ENCODE peak calls at places on chromosomes 13 and 19, in seven cellular contexts. T, M, P, O, J, X and W are unnamed samples.

GRCh38 chr13:112968380-112968909 is 569 bp upstream of the MCF2L start:
- DNase-seq in T (no peak), M (peak), P (no peak), O (peak), J (peak), X (peak), W (no peak)

GRCh38 chr19:58518261-58519086 is 1.1 kb downstream of the ZBTB45 start:
- DNase-seq in T (no peak), M (no peak), P (no peak), O (no peak), J (no peak), X (no peak), W (no peak)

GRCh38 chr19:57812201-57812600 is 2.5 kb downstream of the ZNF552 start:
- DNase-seq in T (no peak), M (no peak), P (no peak), O (no peak), J (no peak), X (no peak), W (no peak)

GRCh38 chr13:43804461-43805070 is 17.8 kb upstream of the ENOX1 start:
- DNase-seq in T (peak), M (no peak), P (peak), O (no peak), J (peak), X (no peak), W (peak)

GRCh38 chr13:111177081-111177711 is 62.1 kb downstream of the ARHGEF7 start:
- DNase-seq in T (peak), M (no peak), P (no peak), O (peak), J (no peak), X (peak), W (peak)

GRCh38 chr19:52601025-52601973 is 31.2 kb downstream of the ZNF701 start:
- DNase-seq in T (peak), M (peak), P (peak), O (peak), J (peak), X (peak), W (peak)

GRCh38 chr13:67742478-67742877 is 512.3 kb upstream of the PCDH9 start:
- DNase-seq in T (no peak), M (no peak), P (no peak), O (no peak), J (no peak), X (no peak), W (no peak)

GRCh38 chr13:47661076-47661475 is 340.0 kb downstream of the SUCLA2 start:
- DNase-seq in T (peak), M (no peak), P (no peak), O (no peak), J (no peak), X (no peak), W (peak)

DNA sequence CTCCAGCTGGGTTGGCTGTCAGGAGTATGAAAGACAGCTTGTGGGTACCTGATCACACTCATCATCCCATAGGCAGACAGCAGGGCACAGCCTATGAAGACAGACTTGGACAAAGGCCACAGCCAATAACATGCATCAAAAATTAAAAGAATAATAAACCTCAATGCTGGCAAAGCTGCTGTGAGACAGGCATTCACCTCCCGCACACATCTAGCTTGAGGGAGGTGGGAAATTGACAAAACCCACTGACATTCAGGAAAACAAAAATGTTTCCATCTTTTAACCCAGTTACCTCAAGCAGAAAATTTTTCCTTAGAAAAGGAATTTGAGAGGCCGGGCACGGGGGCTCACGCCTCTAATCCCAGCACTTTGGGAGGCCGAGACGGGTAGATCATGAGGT is 14.4 kb downstream of the IL12RB1 start:
- DNase-seq in T (no peak), M (no peak), P (no peak), O (no peak), J (no peak), X (no peak), W (no peak)
- TF ChIP-seq CTCF in T (no peak), M (no peak), P (no peak), O (no peak), J (no peak), X (no peak), W (no peak)

DNA sequence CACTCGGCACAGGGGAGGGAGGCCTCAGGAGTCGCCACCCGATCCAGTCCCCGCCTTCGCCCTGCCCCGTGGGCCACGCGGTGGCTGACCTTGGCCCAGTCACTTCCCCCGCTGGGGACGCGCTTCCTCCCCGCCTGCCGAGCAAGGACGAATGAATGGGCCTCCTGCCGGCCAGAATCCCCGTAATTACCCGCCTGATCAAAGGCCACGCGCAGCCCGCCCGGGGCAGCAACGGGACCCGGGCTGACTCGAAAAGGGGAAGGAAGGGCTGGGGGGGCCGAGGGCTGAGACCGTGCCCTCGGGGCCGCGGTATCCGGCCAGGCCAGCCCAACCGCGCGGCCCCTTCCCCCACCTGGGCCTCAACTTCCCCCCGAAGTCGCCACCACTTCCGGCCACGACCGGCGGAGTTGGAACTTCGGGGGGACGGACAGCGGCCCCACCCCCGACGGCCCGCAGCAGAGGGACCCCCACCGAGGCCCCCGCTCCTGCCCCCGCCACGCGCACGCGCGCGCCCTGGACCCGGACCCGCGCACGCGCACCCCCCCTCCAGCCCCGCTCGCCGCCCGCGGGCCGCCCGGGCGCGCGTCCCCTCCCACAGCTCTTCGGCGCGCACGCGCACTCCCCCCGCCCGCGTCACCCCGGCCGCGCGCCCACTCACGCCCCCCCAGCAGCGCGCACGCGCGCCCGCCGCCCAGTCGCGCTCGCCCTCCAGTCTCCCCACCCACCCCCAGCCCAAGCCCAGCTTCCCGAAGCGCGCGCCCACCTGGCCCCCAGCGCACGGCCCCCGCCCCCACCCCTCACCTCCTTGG is 520 bp downstream of the ZNF787 start:
- DNase-seq in T (peak), M (peak), P (peak), O (no peak), J (peak), X (peak), W (peak)
- TF ChIP-seq CTCF in T (no peak), M (peak), P (peak), O (peak), J (no peak), X (peak), W (peak)

GRCh38 chr13:36840718-36841250 is 21.8 kb downstream of the RFXAP start:
- DNase-seq in T (no peak), M (no peak), P (no peak), O (no peak), J (no peak), X (no peak), W (no peak)
- TF ChIP-seq CTCF in T (no peak), M (no peak), P (no peak), O (no peak), J (no peak), X (no peak), W (no peak)

GRCh38 chr19:44662686-44663085 is 8.6 kb upstream of the CEACAM19 start:
- DNase-seq in T (peak), M (no peak), P (no peak), O (peak), J (no peak), X (no peak), W (peak)

GRCh38 chr19:44661904-44662303 is 9.4 kb upstream of the CEACAM19 start:
- DNase-seq in T (no peak), M (no peak), P (no peak), O (no peak), J (no peak), X (no peak), W (no peak)

GRCh38 chr19:44661205-44661604 is 10.1 kb upstream of the CEACAM19 start:
- DNase-seq in T (no peak), M (no peak), P (no peak), O (no peak), J (no peak), X (no peak), W (no peak)

GRCh38 chr19:44658069-44658727 is 13.1 kb upstream of the CEACAM19 start:
- DNase-seq in T (no peak), M (no peak), P (no peak), O (no peak), J (no peak), X (no peak), W (no peak)

GRCh38 chr19:44660081-44660480 is 11.2 kb upstream of the CEACAM19 start:
- DNase-seq in T (no peak), M (peak), P (no peak), O (no peak), J (no peak), X (no peak), W (no peak)
- TF ChIP-seq CTCF in T (no peak), M (no peak), P (no peak), O (no peak), J (no peak), X (no peak), W (no peak)

DNA sequence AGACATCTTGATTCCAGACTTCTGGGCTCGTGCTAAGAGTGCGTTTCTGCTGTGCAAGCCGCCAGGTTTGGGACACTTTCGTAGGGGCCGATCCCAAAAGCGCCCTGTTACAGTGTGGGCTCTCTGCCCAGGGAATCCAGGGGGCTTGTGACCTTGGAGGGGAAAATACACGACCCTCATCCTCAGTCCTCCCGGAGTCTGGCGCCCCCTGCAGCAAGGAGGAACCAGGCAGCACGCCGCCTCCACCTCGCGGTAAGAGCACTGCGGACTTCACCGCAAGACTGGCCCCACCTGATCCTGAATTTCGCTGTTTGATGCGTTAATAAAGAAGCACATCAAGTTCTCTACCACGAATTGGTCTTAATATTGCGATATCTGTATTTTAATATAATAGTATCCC is 5.2 kb downstream of the POLRMT start:
- DNase-seq in T (no peak), M (no peak), P (no peak), O (no peak), J (no peak), X (no peak), W (no peak)
- TF ChIP-seq CTCF in T (peak), M (peak), P (peak), O (peak), J (no peak), X (no peak), W (peak)